ENCODE peak calls at places on chromosomes 11 and 22, in ten cellular contexts. S is WERI-Rb-1; V is mammary epithelial cell; K is tibial artery; M is gastrocnemius medialis; E is effector memory CD4-positive, alpha-beta T cell; F is left ventricle myocardium inferior; R is transverse colon; N is CD4-positive, alpha-beta T cell; Y is lung. L is an unnamed sample.

GRCh38 chr11:11813288-11813962 is 28.3 kb upstream of the USP47 start:
- DNase-seq in M (peak), R (peak), Y (peak), N (no peak), V (peak), K (peak), S (no peak), F (no peak), E (no peak), L (peak)

GRCh38 chr11:48062649-48063048 is 82.3 kb downstream of the PTPRJ start:
- DNase-seq in M (no peak), V (no peak), N (no peak), K (no peak), E (no peak), Y (no peak), F (no peak), R (no peak), S (no peak), L (no peak)

GRCh38 chr22:50218996-50219727 is 18.4 kb downstream of the SELENOO start:
- DNase-seq in M (peak), F (peak), S (peak), R (peak), Y (peak), E (no peak), K (no peak), V (peak), N (no peak), L (peak)

GRCh38 chr11:43515090-43515489 is 156.4 kb downstream of the TTC17 start:
- DNase-seq in V (no peak), E (no peak), Y (no peak), K (no peak), R (no peak), F (no peak), S (peak), M (no peak), N (no peak), L (no peak)

GRCh38 chr11:61369372-61370348 is 7.5 kb downstream of the TMEM138 start:
- DNase-seq in N (no peak), E (no peak), F (peak), M (peak), S (no peak), V (peak), Y (peak), R (no peak), K (peak), L (peak)

GRCh38 chr11:7353100-7353499 is 101.4 kb downstream of the SYT9 start:
- DNase-seq in V (peak), E (no peak), R (peak), Y (no peak), S (peak), F (no peak), N (no peak), K (no peak), M (no peak), L (no peak)

GRCh38 chr11:108142304-108142703 is 20.9 kb downstream of the ACAT1 start:
- DNase-seq in S (no peak), K (no peak), Y (no peak), F (no peak), V (no peak), N (no peak), R (no peak), E (no peak), M (no peak), L (no peak)

GRCh38 chr11:95283653-95284052 is 52.7 kb upstream of the SESN3 start:
- DNase-seq in E (no peak), V (no peak), M (no peak), Y (no peak), S (no peak), N (no peak), K (no peak), R (no peak), F (no peak), L (no peak)

GRCh38 chr22:32850591-32851517 is 49.3 kb downstream of the TIMP3 start:
- DNase-seq in M (peak), N (no peak), V (no peak), F (peak), R (peak), Y (peak), E (no peak), S (no peak), K (peak), L (no peak)

GRCh38 chr11:3984896-3985295 is 109.7 kb upstream of the RRM1 start:
- DNase-seq in F (no peak), M (no peak), K (no peak), Y (no peak), V (no peak), N (no peak), S (peak), R (no peak), E (no peak), L (no peak)

GRCh38 chr22:33796494-33796893 is 123.8 kb downstream of the LARGE1 start:
- DNase-seq in N (no peak), F (no peak), V (no peak), E (no peak), K (no peak), R (no peak), S (no peak), M (no peak), Y (no peak), L (no peak)

GRCh38 chr11:1820463-1821325 is 14.1 kb upstream of the SYT8 start:
- DNase-seq in S (no peak), F (no peak), M (no peak), E (no peak), R (no peak), Y (no peak), K (no peak), V (peak), N (no peak), L (peak)

GRCh38 chr11:57306156-57306876 is 18.4 kb downstream of the TNKS1BP1 start:
- DNase-seq in N (no peak), F (no peak), V (no peak), S (no peak), K (no peak), E (no peak), R (no peak), Y (no peak), M (no peak), L (no peak)

GRCh38 chr11:63682045-63682915 is 980 bp downstream of the RTN3 start:
- DNase-seq in Y (no peak), S (no peak), R (peak), E (no peak), V (peak), M (no peak), N (no peak), K (no peak), F (peak), L (no peak)

GRCh38 chr11:116263020-116263419 is 509.8 kb downstream of the BUD13 start:
- DNase-seq in S (no peak), K (no peak), N (no peak), V (no peak), Y (no peak), F (no peak), E (no peak), R (no peak), M (no peak), L (no peak)

GRCh38 chr11:71996946-71997345 is 1.8 kb upstream of the IL18BP start:
- DNase-seq in Y (peak), M (no peak), R (peak), E (no peak), F (peak), K (no peak), V (no peak), S (no peak), N (no peak), L (no peak)
- H3K27ac ChIP-seq in Y (no peak), M (peak), R (no peak), E (no peak), F (no peak), K (no peak), V (no peak), S (no peak), N (no peak), L (no peak)

GRCh38 chr11:16876840-16877239 is 137.4 kb downstream of the PLEKHA7 start:
- DNase-seq in M (no peak), S (no peak), K (no peak), E (no peak), V (no peak), N (no peak), R (no peak), F (no peak), Y (no peak), L (no peak)

GRCh38 chr11:16879690-16880089 is 134.5 kb downstream of the PLEKHA7 start:
- DNase-seq in V (no peak), K (no peak), E (no peak), R (no peak), N (no peak), S (no peak), F (no peak), Y (no peak), M (no peak), L (no peak)

GRCh38 chr11:16873289-16873688 is 134.8 kb downstream of the C11orf58 start:
- DNase-seq in S (no peak), R (no peak), V (no peak), Y (no peak), N (no peak), M (no peak), K (no peak), E (no peak), F (no peak), L (no peak)

GRCh38 chr11:16874275-16874975 is 136.0 kb downstream of the C11orf58 start:
- DNase-seq in E (no peak), M (no peak), R (no peak), K (no peak), S (no peak), F (no peak), N (no peak), V (no peak), Y (no peak), L (no peak)

DNA sequence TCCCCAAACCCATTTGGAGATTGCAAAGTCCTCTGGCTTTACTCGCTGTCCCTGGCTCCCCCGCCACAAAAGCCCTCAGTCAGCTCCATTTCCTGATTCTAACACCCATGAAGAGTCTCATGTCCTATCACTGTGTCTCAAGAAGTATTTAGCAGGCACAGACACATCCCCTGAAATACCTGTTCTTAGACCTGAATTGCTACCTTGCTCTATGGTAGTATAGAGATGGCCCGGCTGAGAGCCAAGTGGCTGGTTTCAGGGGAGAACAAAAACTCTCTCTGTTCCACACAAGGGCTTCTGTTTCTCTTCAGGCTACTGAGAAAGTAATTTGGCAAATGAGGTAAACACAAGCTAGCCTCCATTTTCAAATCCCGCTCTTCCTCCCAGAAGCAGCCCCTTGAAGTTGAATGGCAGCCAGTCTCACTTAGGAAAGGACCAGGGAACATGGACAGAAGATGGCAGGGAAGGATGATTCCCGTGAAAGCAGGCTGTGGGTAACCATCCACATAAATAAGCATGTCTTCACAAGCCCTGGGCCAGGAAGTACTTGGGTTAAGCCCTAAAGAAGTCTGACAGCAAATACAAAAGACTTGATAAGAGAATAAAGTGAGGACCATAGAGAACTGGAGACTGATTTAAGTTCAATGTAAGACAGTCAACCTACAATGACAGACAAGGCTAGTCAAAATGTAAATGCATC is 137.8 kb downstream of the C11orf58 start:
- DNase-seq in N (no peak), F (no peak), M (no peak), K (no peak), E (no peak), R (no peak), Y (no peak), V (peak), S (no peak), L (peak)
- H3K27ac ChIP-seq in N (no peak), F (no peak), M (no peak), K (no peak), E (no peak), R (no peak), Y (no peak), V (peak), S (no peak), L (peak)

GRCh38 chr22:39239561-39240423 is 5.0 kb downstream of the PDGFB start:
- DNase-seq in Y (peak), R (peak), N (peak), E (no peak), F (no peak), K (no peak), M (no peak), S (no peak), V (peak), L (peak)
- H3K27ac ChIP-seq in Y (peak), R (peak), N (peak), E (peak), F (peak), K (no peak), M (peak), S (no peak), V (peak), L (peak)

GRCh38 chr11:74318241-74318932 is 6.9 kb upstream of the P4HA3 start:
- DNase-seq in K (no peak), N (no peak), V (no peak), F (no peak), M (no peak), Y (no peak), R (no peak), S (no peak), E (no peak), L (no peak)
- H3K27ac ChIP-seq in K (peak), N (no peak), V (peak), F (no peak), M (no peak), Y (no peak), R (no peak), S (no peak), E (no peak), L (peak)

GRCh38 chr11:8776209-8776608 is 93.6 kb downstream of the RPL27A start:
- DNase-seq in M (no peak), E (no peak), K (no peak), R (no peak), S (no peak), V (no peak), F (no peak), N (no peak), Y (no peak), L (no peak)
- H3K27ac ChIP-seq in M (peak), E (no peak), K (peak), R (peak), S (no peak), V (no peak), F (peak), N (no peak), Y (peak), L (peak)

L was measured in epithelial cell of prostate.